ENCODE peak calls at places on chromosome 1, in seven cellular contexts. One of them, this sample, is unnamed. For H3K4me1, the result is how much of the 10 kb centered on the place peaks cover.

GRCh38 chr1:34887593-34887992 is 28.0 kb upstream of the SMIM12 start:
- DNase-seq in aorta: no peak
- DNase-seq in thoracic aorta: no peak
- DNase-seq in left ventricle myocardium inferior: no peak
- DNase-seq in psoas muscle: no peak
- DNase-seq in CD8-positive, alpha-beta T cell: peak
- DNase-seq in stomach: no peak
- DNase-seq in this sample: no peak

GRCh38 chr1:78831731-78832360 is 174.7 kb downstream of the ADGRL4 start:
- DNase-seq in aorta: no peak
- DNase-seq in thoracic aorta: no peak
- DNase-seq in left ventricle myocardium inferior: no peak
- DNase-seq in psoas muscle: no peak
- DNase-seq in CD8-positive, alpha-beta T cell: no peak
- DNase-seq in stomach: no peak
- DNase-seq in this sample: peak

GRCh38 chr1:6378096-6378746 is 15.3 kb downstream of the ACOT7 start:
- DNase-seq in aorta: no peak
- DNase-seq in thoracic aorta: no peak
- DNase-seq in left ventricle myocardium inferior: no peak
- DNase-seq in psoas muscle: no peak
- DNase-seq in CD8-positive, alpha-beta T cell: no peak
- DNase-seq in stomach: no peak
- DNase-seq in this sample: no peak

GRCh38 chr1:21896652-21897532 is 40.2 kb downstream of the HSPG2 start:
- DNase-seq in aorta: peak
- DNase-seq in thoracic aorta: no peak
- DNase-seq in left ventricle myocardium inferior: peak
- DNase-seq in psoas muscle: peak
- DNase-seq in CD8-positive, alpha-beta T cell: no peak
- DNase-seq in stomach: peak
- DNase-seq in this sample: no peak

GRCh38 chr1:76187436-76187835 is 112.9 kb downstream of the ST6GALNAC3 start:
- DNase-seq in aorta: no peak
- DNase-seq in thoracic aorta: no peak
- DNase-seq in left ventricle myocardium inferior: no peak
- DNase-seq in psoas muscle: no peak
- DNase-seq in CD8-positive, alpha-beta T cell: no peak
- DNase-seq in stomach: no peak
- DNase-seq in this sample: no peak

GRCh38 chr1:99872063-99872462 is 21.9 kb downstream of the AGL start:
- DNase-seq in aorta: no peak
- DNase-seq in thoracic aorta: no peak
- DNase-seq in left ventricle myocardium inferior: no peak
- DNase-seq in psoas muscle: no peak
- DNase-seq in CD8-positive, alpha-beta T cell: no peak
- DNase-seq in stomach: no peak
- DNase-seq in this sample: no peak

GRCh38 chr1:87242445-87243185 is 86.1 kb upstream of the LMO4 start:
- DNase-seq in aorta: no peak
- DNase-seq in thoracic aorta: no peak
- DNase-seq in left ventricle myocardium inferior: no peak
- DNase-seq in psoas muscle: no peak
- DNase-seq in CD8-positive, alpha-beta T cell: no peak
- DNase-seq in stomach: no peak
- DNase-seq in this sample: no peak

GRCh38 chr1:84060781-84061180 is 61.8 kb upstream of the TTLL7 start:
- DNase-seq in aorta: no peak
- DNase-seq in thoracic aorta: no peak
- DNase-seq in left ventricle myocardium inferior: no peak
- DNase-seq in psoas muscle: no peak
- DNase-seq in CD8-positive, alpha-beta T cell: no peak
- DNase-seq in stomach: no peak
- DNase-seq in this sample: no peak

GRCh38 chr1:30690115-30690645 is 33.2 kb downstream of the MATN1 start:
- DNase-seq in aorta: peak
- DNase-seq in thoracic aorta: no peak
- DNase-seq in left ventricle myocardium inferior: no peak
- DNase-seq in psoas muscle: no peak
- DNase-seq in CD8-positive, alpha-beta T cell: no peak
- DNase-seq in stomach: no peak
- DNase-seq in this sample: no peak

GRCh38 chr1:31064685-31065309 is 720 bp downstream of the PUM1 start:
- DNase-seq in aorta: peak
- DNase-seq in thoracic aorta: no peak
- DNase-seq in left ventricle myocardium inferior: peak
- DNase-seq in psoas muscle: no peak
- DNase-seq in CD8-positive, alpha-beta T cell: no peak
- DNase-seq in stomach: no peak
- DNase-seq in this sample: peak

GRCh38 chr1:222373216-222373615 is 174.7 kb downstream of the HHIPL2 start:
- DNase-seq in aorta: no peak
- DNase-seq in thoracic aorta: no peak
- DNase-seq in left ventricle myocardium inferior: no peak
- DNase-seq in psoas muscle: no peak
- DNase-seq in CD8-positive, alpha-beta T cell: no peak
- DNase-seq in stomach: no peak
- DNase-seq in this sample: no peak

GRCh38 chr1:156629825-156630449 is 10.7 kb downstream of the HAPLN2 start:
- DNase-seq in aorta: peak
- DNase-seq in thoracic aorta: no peak
- DNase-seq in left ventricle myocardium inferior: no peak
- DNase-seq in psoas muscle: no peak
- DNase-seq in CD8-positive, alpha-beta T cell: no peak
- DNase-seq in stomach: no peak
- DNase-seq in this sample: no peak

GRCh38 chr1:202135221-202135721 is 9.3 kb downstream of the ARL8A start:
- DNase-seq in aorta: no peak
- DNase-seq in thoracic aorta: no peak
- DNase-seq in left ventricle myocardium inferior: peak
- DNase-seq in psoas muscle: peak
- DNase-seq in CD8-positive, alpha-beta T cell: peak
- DNase-seq in stomach: peak
- DNase-seq in this sample: no peak

GRCh38 chr1:51265618-51266017 is 29.5 kb downstream of the RNF11 start:
- DNase-seq in aorta: no peak
- DNase-seq in thoracic aorta: no peak
- DNase-seq in left ventricle myocardium inferior: no peak
- DNase-seq in psoas muscle: no peak
- DNase-seq in CD8-positive, alpha-beta T cell: no peak
- DNase-seq in stomach: no peak
- DNase-seq in this sample: no peak

GRCh38 chr1:51264470-51264869 is 28.4 kb downstream of the RNF11 start:
- DNase-seq in aorta: no peak
- DNase-seq in thoracic aorta: no peak
- DNase-seq in left ventricle myocardium inferior: no peak
- DNase-seq in psoas muscle: no peak
- DNase-seq in CD8-positive, alpha-beta T cell: no peak
- DNase-seq in stomach: no peak
- DNase-seq in this sample: peak

GRCh38 chr1:51266181-51266580 is 30.1 kb downstream of the RNF11 start:
- DNase-seq in aorta: no peak
- DNase-seq in thoracic aorta: no peak
- DNase-seq in left ventricle myocardium inferior: no peak
- DNase-seq in psoas muscle: no peak
- DNase-seq in CD8-positive, alpha-beta T cell: no peak
- DNase-seq in stomach: no peak
- DNase-seq in this sample: no peak

GRCh38 chr1:51268675-51269033 is 32.6 kb downstream of the RNF11 start:
- DNase-seq in aorta: no peak
- DNase-seq in thoracic aorta: no peak
- DNase-seq in left ventricle myocardium inferior: no peak
- DNase-seq in psoas muscle: no peak
- DNase-seq in CD8-positive, alpha-beta T cell: no peak
- DNase-seq in stomach: no peak
- DNase-seq in this sample: no peak

DNA sequence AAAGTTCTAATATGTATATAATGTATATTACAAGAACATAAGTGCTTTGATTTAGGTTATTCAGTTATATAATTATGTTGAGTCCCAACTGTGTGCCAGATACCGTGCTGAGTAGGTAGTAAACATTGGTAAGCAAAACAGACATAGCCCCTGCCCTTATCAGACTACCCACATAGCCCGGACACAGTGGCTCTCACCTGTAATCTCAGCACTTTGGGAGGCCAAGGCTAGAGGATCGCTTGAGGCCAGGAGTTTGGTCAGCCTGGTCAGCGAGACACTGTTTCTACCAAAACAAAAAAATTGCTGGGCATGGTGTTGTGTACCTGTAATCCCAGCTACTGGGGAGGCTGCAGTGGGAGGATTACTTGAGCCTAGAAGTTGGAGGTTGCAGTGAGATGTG is 30.7 kb downstream of the RNF11 start:
- DNase-seq in aorta: no peak
- DNase-seq in thoracic aorta: no peak
- DNase-seq in left ventricle myocardium inferior: no peak
- DNase-seq in psoas muscle: no peak
- DNase-seq in CD8-positive, alpha-beta T cell: no peak
- DNase-seq in stomach: no peak
- DNase-seq in this sample: no peak
- H3K4me1 ChIP-seq in aorta: under half
- H3K4me1 ChIP-seq in thoracic aorta: half or more
- H3K4me1 ChIP-seq in left ventricle myocardium inferior: half or more
- H3K4me1 ChIP-seq in psoas muscle: half or more
- H3K4me1 ChIP-seq in CD8-positive, alpha-beta T cell: under half
- H3K4me1 ChIP-seq in stomach: under half
- H3K4me1 ChIP-seq in this sample: half or more

GRCh38 chr1:12528021-12528852 is 89.8 kb downstream of the DHRS3 start:
- DNase-seq in aorta: peak
- DNase-seq in thoracic aorta: no peak
- DNase-seq in left ventricle myocardium inferior: peak
- DNase-seq in psoas muscle: peak
- DNase-seq in CD8-positive, alpha-beta T cell: no peak
- DNase-seq in stomach: peak
- DNase-seq in this sample: peak

GRCh38 chr1:12529640-12530174 is 88.3 kb downstream of the DHRS3 start:
- DNase-seq in aorta: no peak
- DNase-seq in thoracic aorta: no peak
- DNase-seq in left ventricle myocardium inferior: no peak
- DNase-seq in psoas muscle: no peak
- DNase-seq in CD8-positive, alpha-beta T cell: no peak
- DNase-seq in stomach: no peak
- DNase-seq in this sample: no peak

GRCh38 chr1:12525311-12526181 is 92.5 kb downstream of the DHRS3 start:
- DNase-seq in aorta: no peak
- DNase-seq in thoracic aorta: no peak
- DNase-seq in left ventricle myocardium inferior: peak
- DNase-seq in psoas muscle: peak
- DNase-seq in CD8-positive, alpha-beta T cell: no peak
- DNase-seq in stomach: peak
- DNase-seq in this sample: no peak

GRCh38 chr1:12530462-12531168 is 87.4 kb downstream of the DHRS3 start:
- DNase-seq in aorta: no peak
- DNase-seq in thoracic aorta: no peak
- DNase-seq in left ventricle myocardium inferior: no peak
- DNase-seq in psoas muscle: no peak
- DNase-seq in CD8-positive, alpha-beta T cell: no peak
- DNase-seq in stomach: no peak
- DNase-seq in this sample: no peak

DNA sequence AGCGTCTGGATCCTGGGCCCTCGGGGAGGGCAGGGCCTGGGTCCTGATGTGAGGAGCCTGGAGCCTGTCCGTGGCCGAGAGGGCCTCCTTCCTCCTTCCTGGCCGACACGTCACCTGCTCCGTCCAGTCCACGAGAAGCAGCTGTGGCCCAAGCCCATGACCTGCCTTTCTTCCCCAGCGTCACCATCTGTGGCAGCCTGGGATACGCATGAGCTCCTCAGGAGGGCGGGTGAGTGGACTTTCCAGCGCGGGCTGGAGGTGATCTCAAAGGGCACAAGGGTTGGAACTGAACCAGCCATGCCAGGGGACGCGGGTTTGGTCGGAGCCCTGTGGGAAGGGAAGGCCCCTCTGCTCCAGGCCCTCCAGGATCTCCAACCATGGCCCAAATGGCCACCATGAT is 90.4 kb downstream of the DHRS3 start:
- DNase-seq in aorta: no peak
- DNase-seq in thoracic aorta: no peak
- DNase-seq in left ventricle myocardium inferior: no peak
- DNase-seq in psoas muscle: no peak
- DNase-seq in CD8-positive, alpha-beta T cell: no peak
- DNase-seq in stomach: peak
- DNase-seq in this sample: no peak
- H3K4me1 ChIP-seq in aorta: under half
- H3K4me1 ChIP-seq in thoracic aorta: under half
- H3K4me1 ChIP-seq in left ventricle myocardium inferior: under half
- H3K4me1 ChIP-seq in psoas muscle: under half
- H3K4me1 ChIP-seq in CD8-positive, alpha-beta T cell: under half
- H3K4me1 ChIP-seq in stomach: under half
- H3K4me1 ChIP-seq in this sample: under half

DNA sequence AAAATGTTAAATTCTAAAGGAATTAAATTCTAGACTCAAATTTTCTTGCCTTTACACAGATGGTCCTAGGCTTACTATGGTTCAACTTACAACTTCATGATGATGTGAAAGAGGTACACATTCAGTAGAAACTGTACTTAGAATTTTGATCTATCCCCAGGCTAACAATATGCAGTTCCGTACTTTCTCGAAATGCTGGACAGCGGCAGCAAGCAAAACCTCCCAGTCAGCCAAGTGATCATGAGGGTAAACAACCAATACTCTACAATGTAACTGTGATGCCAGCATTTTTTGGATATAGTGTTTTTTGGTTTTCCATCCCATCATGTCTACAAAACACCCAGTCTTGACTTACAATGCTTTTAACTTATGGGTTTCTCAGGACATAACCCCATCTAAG is 25.7 kb downstream of the VAV3 start:
- DNase-seq in aorta: no peak
- DNase-seq in thoracic aorta: no peak
- DNase-seq in left ventricle myocardium inferior: no peak
- DNase-seq in psoas muscle: no peak
- DNase-seq in CD8-positive, alpha-beta T cell: no peak
- DNase-seq in stomach: no peak
- DNase-seq in this sample: no peak
- H3K4me1 ChIP-seq in aorta: under half
- H3K4me1 ChIP-seq in thoracic aorta: under half
- H3K4me1 ChIP-seq in left ventricle myocardium inferior: under half
- H3K4me1 ChIP-seq in psoas muscle: under half
- H3K4me1 ChIP-seq in CD8-positive, alpha-beta T cell: under half
- H3K4me1 ChIP-seq in stomach: under half
- H3K4me1 ChIP-seq in this sample: under half

GRCh38 chr1:62280150-62280549 is 39.1 kb downstream of the KANK4 start:
- DNase-seq in aorta: no peak
- DNase-seq in thoracic aorta: no peak
- DNase-seq in left ventricle myocardium inferior: no peak
- DNase-seq in psoas muscle: no peak
- DNase-seq in CD8-positive, alpha-beta T cell: no peak
- DNase-seq in stomach: no peak
- DNase-seq in this sample: no peak

GRCh38 chr1:62283361-62283760 is 35.9 kb downstream of the KANK4 start:
- DNase-seq in aorta: no peak
- DNase-seq in thoracic aorta: no peak
- DNase-seq in left ventricle myocardium inferior: no peak
- DNase-seq in psoas muscle: no peak
- DNase-seq in CD8-positive, alpha-beta T cell: no peak
- DNase-seq in stomach: no peak
- DNase-seq in this sample: no peak

GRCh38 chr1:62282909-62283308 is 36.3 kb downstream of the KANK4 start:
- DNase-seq in aorta: no peak
- DNase-seq in thoracic aorta: no peak
- DNase-seq in left ventricle myocardium inferior: no peak
- DNase-seq in psoas muscle: no peak
- DNase-seq in CD8-positive, alpha-beta T cell: no peak
- DNase-seq in stomach: no peak
- DNase-seq in this sample: no peak

GRCh38 chr1:62281922-62282555 is 37.2 kb downstream of the KANK4 start:
- DNase-seq in aorta: no peak
- DNase-seq in thoracic aorta: no peak
- DNase-seq in left ventricle myocardium inferior: no peak
- DNase-seq in psoas muscle: no peak
- DNase-seq in CD8-positive, alpha-beta T cell: no peak
- DNase-seq in stomach: no peak
- DNase-seq in this sample: peak

GRCh38 chr1:62280960-62281465 is 38.2 kb downstream of the KANK4 start:
- DNase-seq in aorta: no peak
- DNase-seq in thoracic aorta: no peak
- DNase-seq in left ventricle myocardium inferior: no peak
- DNase-seq in psoas muscle: no peak
- DNase-seq in CD8-positive, alpha-beta T cell: no peak
- DNase-seq in stomach: no peak
- DNase-seq in this sample: no peak
- H3K4me1 ChIP-seq in aorta: under half
- H3K4me1 ChIP-seq in thoracic aorta: under half
- H3K4me1 ChIP-seq in left ventricle myocardium inferior: under half
- H3K4me1 ChIP-seq in psoas muscle: under half
- H3K4me1 ChIP-seq in CD8-positive, alpha-beta T cell: under half
- H3K4me1 ChIP-seq in stomach: under half
- H3K4me1 ChIP-seq in this sample: under half